ENCODE peak calls at places on chromosome 6, in five cellular contexts. D is fibroblast of lung, J is HFFc6, Q is MCF 10A, S is nephron progenitor cell. L is an unnamed sample.

GRCh38 chr6:130900913-130901312 is 73.7 kb downstream of the SMLR1 start:
- DNase-seq in D (peak), J (peak), Q (peak), S (no peak), L (no peak)

GRCh38 chr6:28615955-28616747 is 90.5 kb downstream of the GPX5 start:
- DNase-seq in S (no peak), Q (no peak), J (no peak), D (no peak), L (no peak)

GRCh38 chr6:2021713-2022125 is 223.7 kb downstream of the GMDS start:
- DNase-seq in Q (peak), J (peak), D (peak), S (peak), L (no peak)

GRCh38 chr6:106702451-106703110 is 73.2 kb downstream of the QRSL1 start:
- DNase-seq in J (no peak), D (no peak), S (no peak), Q (no peak), L (peak)

GRCh38 chr6:145811741-145812140 is 2.9 kb downstream of the FBXO30 start:
- DNase-seq in D (no peak), Q (no peak), S (no peak), J (no peak), L (no peak)

GRCh38 chr6:7644394-7644793 is 54.4 kb downstream of the SNRNP48 start:
- DNase-seq in J (no peak), S (no peak), Q (peak), D (no peak), L (no peak)

GRCh38 chr6:34924831-34925613 is 36.0 kb downstream of the ANKS1A start:
- DNase-seq in D (no peak), J (no peak), Q (no peak), S (no peak), L (no peak)

GRCh38 chr6:163585932-163586437 is 171.5 kb downstream of the QKI start:
- DNase-seq in J (peak), D (peak), Q (peak), S (no peak), L (no peak)

GRCh38 chr6:16200231-16200941 is 38.0 kb upstream of the GMPR start:
- DNase-seq in J (no peak), Q (no peak), D (peak), S (peak), L (no peak)

GRCh38 chr6:153085239-153085638 is 45.8 kb downstream of the RGS17 start:
- DNase-seq in J (no peak), D (no peak), Q (no peak), S (no peak), L (no peak)

GRCh38 chr6:154479388-154480143 is 30.9 kb downstream of the CNKSR3 start:
- DNase-seq in D (peak), J (peak), Q (no peak), S (no peak), L (no peak)
- TF ChIP-seq CTCF in D (no peak), J (no peak), Q (no peak), S (no peak), L (no peak)

DNA sequence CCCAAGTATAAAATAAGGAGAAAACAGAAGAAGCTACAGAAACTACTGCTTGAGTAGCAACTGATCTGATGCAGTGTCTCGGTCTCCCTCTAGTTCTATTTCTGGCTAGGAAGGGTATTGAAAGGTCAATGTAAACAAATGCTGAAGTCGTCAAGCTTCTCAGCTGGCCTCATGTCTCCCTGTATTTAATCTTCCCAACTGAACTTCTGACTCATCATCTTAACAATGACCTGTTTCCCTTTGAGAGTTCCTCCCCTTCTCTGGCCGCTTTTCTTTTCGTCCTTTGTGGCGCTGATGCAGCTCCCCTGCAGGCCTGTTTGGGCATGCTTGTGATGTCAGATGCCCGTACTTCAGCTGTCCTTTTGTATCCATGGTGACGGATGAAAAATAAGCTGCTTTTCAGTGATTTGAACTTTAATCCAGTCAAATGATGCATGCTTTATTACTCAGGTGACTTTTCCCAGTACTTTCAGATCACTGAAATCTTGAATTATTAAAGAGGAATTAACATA is 7.8 kb upstream of the LCA5 start:
- DNase-seq in Q (peak), J (peak), D (peak), S (peak), L (peak)
- TF ChIP-seq CTCF in Q (peak), J (peak), D (peak), S (peak), L (no peak)

GRCh38 chr6:617485-618100 is 39.3 kb downstream of the HUS1B start:
- DNase-seq in S (no peak), Q (no peak), J (no peak), D (no peak), L (peak)
- TF ChIP-seq CTCF in S (no peak), Q (no peak), J (no peak), D (no peak), L (no peak)

DNA sequence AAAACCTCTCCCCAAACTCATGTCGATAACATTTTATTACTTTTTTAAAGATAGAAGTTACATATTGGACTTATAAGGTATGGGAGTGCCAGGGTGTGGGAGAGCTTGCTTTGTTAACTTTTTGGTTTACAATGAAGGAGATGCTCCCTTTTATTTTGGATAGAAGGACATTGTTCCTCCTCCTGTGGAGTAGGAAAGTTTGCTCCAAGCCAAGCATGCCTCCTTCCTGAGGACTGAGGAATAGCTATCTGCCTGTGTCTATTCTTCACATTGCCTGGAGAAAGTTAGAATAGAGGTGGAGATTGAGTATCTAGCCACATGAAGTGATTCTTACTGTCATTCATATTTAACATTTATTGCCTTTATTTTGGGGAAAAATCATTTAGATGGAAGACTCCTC is 71.9 kb downstream of the EYA4 start:
- DNase-seq in J (no peak), Q (no peak), D (no peak), S (no peak), L (no peak)
- TF ChIP-seq CTCF in J (no peak), Q (no peak), D (no peak), S (no peak), L (no peak)

GRCh38 chr6:79048611-79049010 is 29.4 kb downstream of the PHIP start:
- DNase-seq in Q (peak), S (no peak), J (peak), D (peak), L (peak)
- TF ChIP-seq CTCF in Q (peak), S (peak), J (peak), D (peak), L (peak)